ENCODE peak calls at places on chromosomes 1 and 21, in five cellular contexts. H is fibroblast of lung, Y is fibroblast of pulmonary artery, G is tibial nerve, Z is mammary epithelial cell. U is an unnamed sample.

GRCh38 chr1:210830034-210831028 is 303.6 kb downstream of the KCNH1 start:
- DNase-seq in H (no peak), Y (no peak), G (no peak), Z (no peak), U (no peak)

GRCh38 chr1:112674440-112674985 is at the start of gene MOV10:
- DNase-seq in H (peak; percentile 79), Y (peak; percentile 76), G (peak; percentile 52), Z (peak; percentile 76), U (peak; percentile 92)

GRCh38 chr1:153506831-153507413 is 28.9 kb downstream of the S100A6 start:
- DNase-seq in H (peak; percentile 98), Y (peak; percentile 94), G (peak; percentile 87), Z (peak; percentile 74), U (no peak)

GRCh38 chr1:27004471-27005165 is 8.0 kb downstream of the TENT5B start:
- DNase-seq in H (peak; percentile 68), Y (no peak), G (no peak), Z (no peak), U (no peak)

GRCh38 chr21:44506279-44507255 is 33.4 kb downstream of the KRTAP10-1 start:
- DNase-seq in H (no peak), Y (no peak), G (no peak), Z (no peak), U (peak; percentile 88)

GRCh38 chr1:9293512-9294439 is 1.1 kb downstream of the SPSB1 start:
- DNase-seq in H (peak; percentile 64), Y (peak; percentile 49), G (no peak), Z (no peak), U (no peak)

GRCh38 chr1:225766967-225767413 is 10.6 kb upstream of the SRP9 start:
- DNase-seq in H (peak; percentile 97), Y (peak; percentile 97), G (no peak), Z (peak; percentile 82), U (no peak)

GRCh38 chr1:26848947-26849774 is 13.8 kb upstream of the SFN start:
- DNase-seq in H (peak; percentile 77), Y (peak; percentile 71), G (no peak), Z (peak; percentile 100), U (no peak)

GRCh38 chr1:169027607-169028320 is 78.7 kb upstream of the ATP1B1 start:
- DNase-seq in H (no peak), Y (no peak), G (no peak), Z (no peak), U (no peak)

GRCh38 chr1:18681423-18681835 is 50.8 kb downstream of the PAX7 start:
- DNase-seq in H (no peak), Y (peak; percentile 22), G (no peak), Z (peak; percentile 52), U (no peak)

GRCh38 chr21:33642896-33643657 is 776 bp downstream of the ITSN1 start:
- DNase-seq in H (peak; percentile 37), Y (no peak), G (no peak), Z (peak; percentile 19), U (no peak)

GRCh38 chr1:223133824-223134435 is 9.1 kb downstream of the TLR5 start:
- DNase-seq in H (peak; percentile 80), Y (peak; percentile 85), G (peak; percentile 80), Z (peak; percentile 84), U (no peak)

GRCh38 chr1:167136191-167136614 is 42.3 kb downstream of the STYXL2 start:
- DNase-seq in H (peak; percentile 76), Y (peak; percentile 20), G (no peak), Z (peak; percentile 71), U (no peak)

GRCh38 chr1:64965239-64966157 is 851 bp downstream of the JAK1 start:
- DNase-seq in H (peak; percentile 76), Y (peak; percentile 66), G (peak; percentile 58), Z (peak; percentile 43), U (no peak)

GRCh38 chr1:29202053-29202452 is 20.4 kb upstream of the SRSF4 start:
- DNase-seq in H (no peak), Y (no peak), G (no peak), Z (no peak), U (no peak)

GRCh38 chr1:55143686-55144085 is 71.5 kb downstream of the USP24 start:
- DNase-seq in H (no peak), Y (no peak), G (no peak), Z (peak; percentile 11), U (no peak)

GRCh38 chr1:2589331-2590232 is 3.0 kb downstream of the PRXL2B start:
- DNase-seq in H (no peak), Y (no peak), G (no peak), Z (no peak), U (peak; percentile 79)

GRCh38 chr1:224644553-224645154 is 28.5 kb downstream of the CNIH3 start:
- DNase-seq in H (peak; percentile 59), Y (peak; percentile 63), G (peak; percentile 45), Z (peak; percentile 48), U (no peak)

GRCh38 chr1:10973552-10973951 is 38.9 kb upstream of the TARDBP start:
- DNase-seq in H (peak; percentile 73), Y (peak; percentile 15), G (peak; percentile 33), Z (peak; percentile 47), U (no peak)

GRCh38 chr1:226308166-226308722 is 720 bp downstream of the LIN9 start:
- DNase-seq in H (no peak), Y (no peak), G (no peak), Z (no peak), U (no peak)

GRCh38 chr1:202311880-202312635 is 29.7 kb downstream of the UBE2T start:
- DNase-seq in H (no peak), Y (peak; percentile 25), G (no peak), Z (no peak), U (no peak)

GRCh38 chr1:196659471-196659870 is 7.6 kb downstream of the CFH start:
- DNase-seq in H (no peak), Y (no peak), G (no peak), Z (no peak), U (no peak)

GRCh38 chr1:191589536-191589935 is 568.7 kb upstream of the RGS18 start:
- DNase-seq in H (no peak), Y (no peak), G (no peak), Z (no peak), U (no peak)

GRCh38 chr1:179808503-179808902 is 65.4 kb downstream of the FAM163A start:
- DNase-seq in H (peak; percentile 5), Y (no peak), G (no peak), Z (no peak), U (no peak)

GRCh38 chr1:155320661-155321576 is at the start of gene RUSC1:
- DNase-seq in H (peak; percentile 68), Y (peak; percentile 59), G (peak; percentile 72), Z (no peak), U (no peak)

GRCh38 chr1:145942405-145942804 is 15.1 kb upstream of the RBM8A start:
- DNase-seq in H (no peak), Y (no peak), G (no peak), Z (no peak), U (no peak)

GRCh38 chr1:161486806-161487482 is 18.3 kb upstream of the FCGR2A start:
- DNase-seq in H (peak; percentile 68), Y (peak; percentile 83), G (peak; percentile 69), Z (peak; percentile 46), U (no peak)
- TF ChIP-seq CTCF in H (peak; percentile 65), Y (peak; percentile 75), G (peak; percentile 71), Z (peak; percentile 76), U (peak; percentile 87)

GRCh38 chr1:204072951-204073836 is at the start of gene SOX13:
- DNase-seq in H (peak; percentile 91), Y (peak; percentile 92), G (peak; percentile 86), Z (peak; percentile 89), U (no peak)
- TF ChIP-seq CTCF in H (peak; percentile 9), Y (peak; percentile 20), G (peak; percentile 62), Z (peak; percentile 49), U (peak; percentile 60)

GRCh38 chr1:114821978-114822377 is 32.7 kb upstream of the SYCP1 start:
- DNase-seq in H (no peak), Y (no peak), G (no peak), Z (no peak), U (no peak)

GRCh38 chr1:114819869-114820268 is 34.8 kb upstream of the SYCP1 start:
- DNase-seq in H (no peak), Y (no peak), G (no peak), Z (no peak), U (no peak)

DNA sequence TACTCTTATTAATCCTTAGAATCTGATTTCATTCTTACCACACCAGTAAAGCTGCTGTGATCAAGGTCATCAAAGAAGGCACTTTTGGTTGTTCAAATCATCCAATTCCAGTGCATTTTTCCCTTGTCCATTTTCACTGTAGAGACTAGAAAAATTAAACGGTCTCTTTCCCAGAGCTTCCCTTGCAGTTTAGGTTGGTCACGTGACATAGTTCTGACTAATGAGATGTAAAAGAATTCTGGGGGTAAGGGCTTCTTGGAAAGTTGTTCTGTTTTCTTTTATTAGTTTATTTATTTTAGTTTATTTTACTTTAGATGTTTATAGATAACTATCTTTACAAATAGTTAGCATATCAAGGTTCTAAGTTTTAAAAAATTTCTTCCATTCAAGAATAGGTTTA is 34.3 kb upstream of the SYCP1 start:
- DNase-seq in H (no peak), Y (no peak), G (no peak), Z (no peak), U (no peak)
- TF ChIP-seq CTCF in H (no peak), Y (no peak), G (no peak), Z (no peak), U (no peak)

GRCh38 chr1:47332779-47333577 is 612 bp upstream of the CMPK1 start:
- DNase-seq in H (no peak), Y (no peak), G (no peak), Z (no peak), U (no peak)

GRCh38 chr1:47334765-47335435 is 1.3 kb downstream of the CMPK1 start:
- DNase-seq in H (peak; percentile 11), Y (no peak), G (no peak), Z (no peak), U (no peak)

GRCh38 chr1:47333922-47334764 is 553 bp downstream of the CMPK1 start:
- DNase-seq in H (peak; percentile 76), Y (peak; percentile 72), G (peak; percentile 63), Z (peak; percentile 75), U (no peak)

GRCh38 chr1:47331875-47332274 is 1.7 kb upstream of the CMPK1 start:
- DNase-seq in H (no peak), Y (no peak), G (no peak), Z (no peak), U (no peak)

GRCh38 chr1:47333578-47333921 is at the start of gene CMPK1:
- DNase-seq in H (peak; percentile 84), Y (peak; percentile 89), G (peak; percentile 62), Z (peak; percentile 85), U (no peak)
- TF ChIP-seq CTCF in H (no peak), Y (peak; percentile 23), G (no peak), Z (peak; percentile 26), U (peak; percentile 65)

GRCh38 chr21:32389337-32390015 is 3.3 kb downstream of the URB1 start:
- DNase-seq in H (no peak), Y (no peak), G (no peak), Z (no peak), U (no peak)

GRCh38 chr21:32388306-32388705 is 4.5 kb downstream of the URB1 start:
- DNase-seq in H (no peak), Y (no peak), G (no peak), Z (no peak), U (no peak)

GRCh38 chr21:32383812-32384211 is 9.0 kb downstream of the URB1 start:
- DNase-seq in H (no peak), Y (no peak), G (no peak), Z (no peak), U (no peak)

GRCh38 chr21:32386195-32386870 is 6.5 kb downstream of the URB1 start:
- DNase-seq in H (no peak), Y (no peak), G (no peak), Z (peak; percentile 85), U (no peak)

GRCh38 chr21:32387151-32387550 is 5.7 kb downstream of the URB1 start:
- DNase-seq in H (no peak), Y (no peak), G (no peak), Z (no peak), U (no peak)
- TF ChIP-seq CTCF in H (no peak), Y (no peak), G (no peak), Z (no peak), U (no peak)

U was measured in chondrocyte.